ENCODE peak calls at places on chromosomes 13 and 19, in ten cellular contexts. M, Q, V, L, Y, R, G, K, P and F are unnamed samples.

GRCh38 chr13:111526922-111527321 is 206.5 kb downstream of the TEX29 start:
- DNase-seq in M (no peak), Q (no peak), V (no peak), L (no peak), Y (no peak), R (no peak), G (no peak), K (no peak), P (no peak), F (no peak)

GRCh38 chr13:49749852-49750251 is 42.6 kb downstream of the KPNA3 start:
- DNase-seq in M (no peak), Q (no peak), V (no peak), L (no peak), Y (no peak), R (no peak), G (no peak), K (no peak), P (no peak), F (no peak)

GRCh38 chr19:50387868-50388245 is 3.7 kb downstream of the POLD1 start:
- DNase-seq in M (no peak), Q (no peak), V (no peak), L (no peak), Y (no peak), R (no peak), G (no peak), K (no peak), P (no peak), F (no peak)

GRCh38 chr19:28980236-28980868 is 232.6 kb downstream of the UQCRFS1 start:
- DNase-seq in M (no peak), Q (no peak), V (no peak), L (no peak), Y (no peak), R (no peak), G (peak), K (no peak), P (no peak), F (no peak)

GRCh38 chr13:98289339-98289935 is 112.4 kb upstream of the RNF113B start:
- DNase-seq in M (no peak), Q (no peak), V (no peak), L (no peak), Y (no peak), R (no peak), G (no peak), K (no peak), P (no peak), F (no peak)

GRCh38 chr13:49366841-49367240 is 77.0 kb downstream of the CAB39L start:
- DNase-seq in M (no peak), Q (no peak), V (no peak), L (no peak), Y (no peak), R (no peak), G (no peak), K (no peak), P (no peak), F (no peak)

GRCh38 chr13:31035162-31035951 is 102.9 kb downstream of the TEX26 start:
- DNase-seq in M (no peak), Q (no peak), V (no peak), L (no peak), Y (no peak), R (no peak), G (no peak), K (no peak), P (no peak), F (no peak)

GRCh38 chr13:24618219-24618955 is 61.8 kb upstream of the ATP12A start:
- DNase-seq in M (no peak), Q (peak), V (no peak), L (no peak), Y (no peak), R (peak), G (no peak), K (peak), P (peak), F (no peak)

GRCh38 chr19:20423381-20424207 is 142.0 kb downstream of the ZNF737 start:
- DNase-seq in M (no peak), Q (peak), V (peak), L (peak), Y (peak), R (peak), G (peak), K (no peak), P (no peak), F (peak)

GRCh38 chr19:47111682-47112165 is 1.9 kb downstream of the ZC3H4 start:
- DNase-seq in M (no peak), Q (no peak), V (no peak), L (no peak), Y (peak), R (no peak), G (no peak), K (no peak), P (no peak), F (no peak)

GRCh38 chr19:38676023-38676877 is 28.8 kb downstream of the ACTN4 start:
- DNase-seq in M (no peak), Q (no peak), V (no peak), L (no peak), Y (no peak), R (no peak), G (no peak), K (no peak), P (no peak), F (no peak)

GRCh38 chr13:95568131-95568530 is 15.6 kb downstream of the CLDN10 start:
- DNase-seq in M (no peak), Q (no peak), V (no peak), L (no peak), Y (no peak), R (no peak), G (no peak), K (no peak), P (no peak), F (no peak)

GRCh38 chr13:78978381-78978998 is 319.5 kb upstream of the OBI1 start:
- DNase-seq in M (peak), Q (no peak), V (no peak), L (no peak), Y (peak), R (peak), G (peak), K (no peak), P (peak), F (no peak)

GRCh38 chr13:101757446-101758039 is 305.1 kb downstream of the ITGBL1 start:
- DNase-seq in M (peak), Q (no peak), V (no peak), L (no peak), Y (no peak), R (no peak), G (no peak), K (no peak), P (no peak), F (no peak)

GRCh38 chr19:45484273-45484945 is 12.4 kb downstream of the RTN2 start:
- DNase-seq in M (no peak), Q (no peak), V (no peak), L (no peak), Y (no peak), R (no peak), G (no peak), K (no peak), P (no peak), F (no peak)

GRCh38 chr19:27962260-27962659 is 1250.7 kb downstream of the UQCRFS1 start:
- DNase-seq in M (no peak), Q (no peak), V (no peak), L (no peak), Y (no peak), R (no peak), G (no peak), K (no peak), P (no peak), F (no peak)

GRCh38 chr19:5074418-5074817 is 105.5 kb downstream of the KDM4B start:
- DNase-seq in M (peak), Q (no peak), V (no peak), L (no peak), Y (no peak), R (no peak), G (no peak), K (no peak), P (no peak), F (no peak)

GRCh38 chr19:2867025-2867991 is at the start of gene ZNF556:
- DNase-seq in M (no peak), Q (no peak), V (no peak), L (no peak), Y (no peak), R (no peak), G (peak), K (no peak), P (no peak), F (no peak)

GRCh38 chr13:98525452-98525851 is 51.5 kb downstream of the STK24 start:
- DNase-seq in M (no peak), Q (no peak), V (no peak), L (no peak), Y (no peak), R (no peak), G (no peak), K (no peak), P (no peak), F (no peak)

GRCh38 chr19:52898101-52898500 is 666 bp upstream of the ZNF320 start:
- DNase-seq in M (no peak), Q (no peak), V (no peak), L (no peak), Y (no peak), R (no peak), G (peak), K (no peak), P (no peak), F (no peak)

GRCh38 chr19:40605201-40605971 is 4.2 kb downstream of the LTBP4 start:
- DNase-seq in M (peak), Q (peak), V (peak), L (peak), Y (no peak), R (peak), G (peak), K (peak), P (peak), F (peak)